ENCODE peak calls at places on chromosome 18, in seven cellular contexts. T is omental fat pad, R is AG09319, A is mucosa of gallbladder, X is RCC 7860, E is GM06990, Z is T-helper 1 cell. F is an unnamed sample.

GRCh38 chr18:27661320-27662049 is 476.4 kb upstream of the CHST9 start:
- DNase-seq in E (no peak), Z (no peak), A (no peak), X (no peak), T (no peak), R (no peak), F (no peak)

GRCh38 chr18:80148316-80149199 is 39.5 kb downstream of the ADNP2 start:
- DNase-seq in Z (no peak), T (no peak), E (no peak), R (no peak), X (no peak), A (no peak), F (no peak)

GRCh38 chr18:76981388-76981968 is 151.1 kb downstream of the MBP start:
- DNase-seq in X (no peak), T (no peak), A (peak), Z (no peak), E (no peak), R (no peak), F (no peak)

GRCh38 chr18:70501358-70501757 is 212.5 kb downstream of the SOCS6 start:
- DNase-seq in X (no peak), E (no peak), Z (no peak), T (no peak), R (no peak), A (no peak), F (no peak)

GRCh38 chr18:34734048-34734447 is 23.9 kb downstream of the DTNA start:
- DNase-seq in T (no peak), Z (no peak), E (no peak), A (no peak), R (no peak), X (no peak), F (no peak)

GRCh38 chr18:61209802-61210201 is 123.4 kb upstream of the CDH20 start:
- DNase-seq in Z (no peak), X (no peak), E (no peak), A (no peak), R (no peak), T (no peak), F (no peak)

GRCh38 chr18:78632111-78632541 is 347.5 kb upstream of the SALL3 start:
- DNase-seq in T (no peak), R (no peak), A (no peak), E (no peak), X (peak), Z (no peak), F (no peak)

GRCh38 chr18:79107886-79108285 is 38.7 kb downstream of the ATP9B start:
- DNase-seq in Z (no peak), X (no peak), R (no peak), A (no peak), E (no peak), T (no peak), F (no peak)

GRCh38 chr18:23872701-23873550 is 141.6 kb upstream of the TTC39C start:
- DNase-seq in E (no peak), T (no peak), A (peak), Z (peak), X (no peak), R (no peak), F (no peak)

GRCh38 chr18:56120781-56121180 is 517.6 kb downstream of the TXNL1 start:
- DNase-seq in R (no peak), X (no peak), T (no peak), A (no peak), Z (no peak), E (no peak), F (no peak)

GRCh38 chr18:79866889-79867574 is 69.3 kb downstream of the KCNG2 start:
- DNase-seq in R (no peak), X (no peak), T (no peak), A (no peak), Z (no peak), E (no peak), F (peak)

GRCh38 chr18:56246912-56247311 is 391.5 kb downstream of the TXNL1 start:
- DNase-seq in E (no peak), T (no peak), X (no peak), Z (no peak), A (no peak), R (no peak), F (no peak)

GRCh38 chr18:46337206-46337710 is 233.1 kb downstream of the HAUS1 start:
- DNase-seq in Z (no peak), R (no peak), X (no peak), T (no peak), E (no peak), A (no peak), F (no peak)

GRCh38 chr18:10010611-10011015 is 96.8 kb downstream of the VAPA start:
- DNase-seq in X (peak), A (peak), Z (no peak), E (no peak), T (no peak), R (peak), F (peak)

GRCh38 chr18:71374294-71374693 is 1085.4 kb downstream of the SOCS6 start:
- DNase-seq in T (no peak), A (no peak), Z (no peak), X (no peak), R (no peak), E (no peak), F (no peak)